ENCODE peak calls at places on chromosomes 5 and 9, in four cellular contexts. V is coronary artery, X is lung microvascular endothelial cell, O is GM12865. A is an unnamed sample.

GRCh38 chr5:28397502-28397941 is 1359.1 kb upstream of the CDH9 start:
- DNase-seq in V (no peak), X (no peak), O (no peak), A (no peak)

GRCh38 chr9:134936021-134936761 is 18.5 kb upstream of the FCN1 start:
- DNase-seq in V (no peak), X (no peak), O (peak), A (peak)

GRCh38 chr9:109416135-109416706 is 81.9 kb downstream of the PTPN3 start:
- DNase-seq in V (no peak), X (no peak), O (peak), A (peak)

GRCh38 chr9:109781541-109782197 is 1.7 kb downstream of the PALM2AKAP2 start:
- DNase-seq in V (no peak), X (no peak), O (no peak), A (no peak)

GRCh38 chr5:123035950-123036390 is 555 bp downstream of the PPIC start:
- DNase-seq in V (peak), X (peak), O (peak), A (peak)

GRCh38 chr5:169548315-169548714 is 35.3 kb upstream of the SPDL1 start:
- DNase-seq in V (no peak), X (peak), O (peak), A (no peak)

GRCh38 chr9:133144142-133144886 is 19.4 kb downstream of the GBGT1 start:
- DNase-seq in V (no peak), X (peak), O (peak), A (peak)

GRCh38 chr9:121261107-121261460 is 6.9 kb upstream of the GSN start:
- DNase-seq in V (no peak), X (peak), O (no peak), A (no peak)

GRCh38 chr9:69822091-69822750 is 1.6 kb downstream of the CFAP95 start:
- DNase-seq in V (no peak), X (no peak), O (no peak), A (peak)

GRCh38 chr5:125424374-125424773 is 677.9 kb upstream of the ZNF608 start:
- DNase-seq in V (no peak), X (no peak), O (no peak), A (no peak)

GRCh38 chr5:75335952-75336624 is 932 bp upstream of the HMGCR start:
- DNase-seq in V (no peak), X (peak), O (peak), A (peak)

GRCh38 chr5:142197098-142197497 is 88.5 kb downstream of the NDFIP1 start:
- DNase-seq in V (no peak), X (peak), O (no peak), A (no peak)

GRCh38 chr5:132190161-132190817 is 37.4 kb downstream of the P4HA2 start:
- DNase-seq in V (no peak), X (peak), O (peak), A (peak)

GRCh38 chr9:78234810-78235209 is 1.1 kb upstream of the CEP78 start:
- DNase-seq in V (no peak), X (no peak), O (no peak), A (no peak)